ENCODE peak calls at places on chromosomes 7 and 10, in eight cellular contexts. K is NB4, H is WERI-Rb-1, P is hepatocyte, V is astrocyte of the spinal cord, E is coronary artery, U is esophagus squamous epithelium, Y is GM12865. L is an unnamed sample.

GRCh38 chr10:15348579-15348978 is 22.5 kb downstream of the FAM171A1 start:
- DNase-seq in K (no peak), H (no peak), P (no peak), V (no peak), E (no peak), U (no peak), Y (no peak), L (no peak)

GRCh38 chr10:5449823-5450222 is 37.5 kb downstream of the NET1 start:
- DNase-seq in K (no peak), H (no peak), P (peak; percentile 71), V (peak; percentile 73), E (no peak), U (no peak), Y (no peak), L (no peak)

GRCh38 chr7:42650701-42651100 is 261.2 kb downstream of the C7orf25 start:
- DNase-seq in K (no peak), H (no peak), P (no peak), V (no peak), E (no peak), U (no peak), Y (no peak), L (no peak)

GRCh38 chr10:60282771-60283353 is 106.8 kb downstream of the ANK3 start:
- DNase-seq in K (peak; percentile 61), H (no peak), P (peak; percentile 27), V (peak; percentile 82), E (no peak), U (no peak), Y (peak; percentile 18), L (peak; percentile 88)

GRCh38 chr7:150668472-150668911 is 17.0 kb upstream of the GIMAP2 start:
- DNase-seq in K (no peak), H (no peak), P (no peak), V (no peak), E (no peak), U (no peak), Y (peak; percentile 95), L (no peak)

GRCh38 chr7:2864204-2864985 is 20.3 kb upstream of the GNA12 start:
- DNase-seq in K (no peak), H (no peak), P (no peak), V (no peak), E (no peak), U (no peak), Y (peak; percentile 30), L (no peak)

GRCh38 chr7:44727346-44728262 is 21.0 kb upstream of the ZMIZ2 start:
- DNase-seq in K (no peak), H (no peak), P (no peak), V (peak; percentile 80), E (no peak), U (no peak), Y (no peak), L (no peak)

GRCh38 chr7:123632808-123633207 is 22.9 kb upstream of the LMOD2 start:
- DNase-seq in K (no peak), H (no peak), P (no peak), V (no peak), E (no peak), U (no peak), Y (no peak), L (no peak)

GRCh38 chr10:15558136-15558535 is 161.6 kb downstream of the ITGA8 start:
- DNase-seq in K (no peak), H (no peak), P (peak; percentile 34), V (peak; percentile 36), E (no peak), U (no peak), Y (no peak), L (no peak)

GRCh38 chr7:29278362-29279070 is 83.9 kb downstream of the CHN2 start:
- DNase-seq in K (no peak), H (peak; percentile 71), P (no peak), V (no peak), E (no peak), U (no peak), Y (no peak), L (no peak)

GRCh38 chr10:79160191-79160590 is 91.4 kb downstream of the ZMIZ1 start:
- DNase-seq in K (no peak), H (no peak), P (no peak), V (no peak), E (no peak), U (no peak), Y (no peak), L (no peak)

GRCh38 chr10:79158004-79158340 is 89.2 kb downstream of the ZMIZ1 start:
- DNase-seq in K (no peak), H (no peak), P (no peak), V (no peak), E (no peak), U (no peak), Y (no peak), L (no peak)

GRCh38 chr10:79159785-79160184 is 91.0 kb downstream of the ZMIZ1 start:
- DNase-seq in K (no peak), H (no peak), P (no peak), V (peak; percentile 73), E (no peak), U (no peak), Y (no peak), L (no peak)

GRCh38 chr10:79158402-79159097 is 89.8 kb downstream of the ZMIZ1 start:
- DNase-seq in K (no peak), H (no peak), P (no peak), V (no peak), E (no peak), U (no peak), Y (no peak), L (no peak)

GRCh38 chr10:79159141-79159619 is 90.4 kb downstream of the ZMIZ1 start:
- DNase-seq in K (no peak), H (no peak), P (no peak), V (peak; percentile 87), E (no peak), U (no peak), Y (no peak), L (no peak)
- H3K4me3 ChIP-seq in K (no peak overlapping the region), H (no peak overlapping the region), P (no peak overlapping the region), V (no peak overlapping the region), E (peak overlapping the region; percentile 26), U (no peak overlapping the region), Y (no peak overlapping the region), L (no peak overlapping the region)

GRCh38 chr10:1297566-1298301 is 241.5 kb downstream of the WDR37 start:
- DNase-seq in K (no peak), H (no peak), P (no peak), V (no peak), E (no peak), U (no peak), Y (no peak), L (no peak)
- TF ChIP-seq CTCF in K (no peak), H (no peak), P (no peak), V (no peak), E (no peak), U (no peak), Y (no peak), L (no peak)

GRCh38 chr10:4117604-4118003 is 332.6 kb upstream of the KLF6 start:
- DNase-seq in K (no peak), H (no peak), P (no peak), V (no peak), E (no peak), U (no peak), Y (no peak), L (no peak)

GRCh38 chr10:4119107-4119506 is 334.1 kb upstream of the KLF6 start:
- DNase-seq in K (no peak), H (no peak), P (no peak), V (no peak), E (no peak), U (no peak), Y (no peak), L (no peak)

GRCh38 chr10:4120454-4120853 is 335.4 kb upstream of the KLF6 start:
- DNase-seq in K (no peak), H (no peak), P (no peak), V (no peak), E (no peak), U (no peak), Y (no peak), L (no peak)

GRCh38 chr10:4127518-4128315 is 342.7 kb upstream of the KLF6 start:
- DNase-seq in K (peak; percentile 79), H (no peak), P (peak; percentile 61), V (no peak), E (no peak), U (no peak), Y (peak; percentile 87), L (peak; percentile 56)

DNA sequence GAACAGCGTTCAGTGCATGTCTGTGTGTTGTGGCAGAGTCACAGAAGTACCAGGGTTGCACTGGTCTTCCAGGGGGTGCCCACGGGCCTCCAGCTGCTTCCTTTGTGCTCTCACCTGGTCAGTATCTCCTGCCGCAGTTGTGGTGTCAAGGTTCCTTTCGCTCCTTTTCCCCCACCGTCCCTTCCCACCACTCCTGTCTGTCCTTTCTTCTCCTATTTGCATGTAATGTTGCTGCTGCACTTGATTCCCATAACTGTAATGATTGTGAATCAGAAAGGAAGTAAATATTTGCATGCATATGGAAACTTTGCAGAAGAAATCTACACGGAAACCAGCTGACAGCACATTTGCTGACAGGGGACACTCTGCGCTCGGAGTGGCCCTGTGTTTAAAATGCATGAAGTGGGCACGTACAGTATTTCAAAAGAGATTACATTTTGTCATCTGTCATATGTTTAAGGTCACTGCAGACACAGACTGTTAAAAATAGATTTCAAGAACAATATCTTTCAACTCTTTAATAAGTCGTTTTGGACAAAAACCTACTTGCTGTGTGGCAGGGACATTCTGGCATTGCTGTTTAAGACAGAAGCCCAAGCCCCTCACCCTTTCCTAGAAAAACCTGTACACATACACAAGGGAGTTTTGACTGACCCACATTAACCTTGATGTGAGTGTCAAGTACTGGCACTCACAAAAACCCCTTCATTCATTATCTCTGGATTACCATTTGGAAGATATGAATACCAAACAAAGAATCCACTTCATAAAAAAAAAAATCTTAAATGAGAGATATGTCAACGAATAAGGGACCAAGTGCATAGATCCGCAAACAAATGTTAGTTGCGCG is 336.7 kb upstream of the KLF6 start:
- DNase-seq in K (no peak), H (no peak), P (no peak), V (no peak), E (no peak), U (no peak), Y (peak; percentile 32), L (no peak)
- H3K4me3 ChIP-seq in K (no peak overlapping the region), H (no peak overlapping the region), P (no peak overlapping the region), V (no peak overlapping the region), E (peak overlapping the region; percentile 3), U (no peak overlapping the region), Y (no peak overlapping the region), L (no peak overlapping the region)

GRCh38 chr10:70616761-70617160 is 14.2 kb upstream of the PRF1 start:
- DNase-seq in K (no peak), H (no peak), P (no peak), V (peak; percentile 9), E (no peak), U (no peak), Y (no peak), L (no peak)
- TF ChIP-seq CTCF in K (no peak), H (no peak), P (no peak), V (no peak), E (no peak), U (no peak), Y (no peak), L (no peak)

L was measured in LNCaP clone FGC.